ENCODE peak calls at places on chromosomes 12 and 14, in seven cellular contexts. One of them, this sample, is unnamed.

GRCh38 chr12:116026768-116027550 is 250.5 kb downstream of the MED13L start:
- DNase-seq in myocyte: peak
- DNase-seq in hippocampal formation: no peak
- DNase-seq in naive thymus-derived CD8-positive, alpha-beta T cell: no peak
- DNase-seq in HCT116: no peak
- DNase-seq in RPMI7951: no peak
- DNase-seq in gastrocnemius medialis: peak
- DNase-seq in this sample: no peak

GRCh38 chr12:9047105-9047504 is 57.8 kb downstream of the KLRG1 start:
- DNase-seq in myocyte: no peak
- DNase-seq in hippocampal formation: no peak
- DNase-seq in naive thymus-derived CD8-positive, alpha-beta T cell: no peak
- DNase-seq in HCT116: no peak
- DNase-seq in RPMI7951: no peak
- DNase-seq in gastrocnemius medialis: no peak
- DNase-seq in this sample: no peak

GRCh38 chr12:72271401-72271740 is 799 bp upstream of the TRHDE start:
- DNase-seq in myocyte: no peak
- DNase-seq in hippocampal formation: peak
- DNase-seq in naive thymus-derived CD8-positive, alpha-beta T cell: no peak
- DNase-seq in HCT116: no peak
- DNase-seq in RPMI7951: no peak
- DNase-seq in gastrocnemius medialis: no peak
- DNase-seq in this sample: no peak

GRCh38 chr14:28375295-28375694 is 391.3 kb upstream of the FOXG1 start:
- DNase-seq in myocyte: no peak
- DNase-seq in hippocampal formation: no peak
- DNase-seq in naive thymus-derived CD8-positive, alpha-beta T cell: no peak
- DNase-seq in HCT116: no peak
- DNase-seq in RPMI7951: peak
- DNase-seq in gastrocnemius medialis: no peak
- DNase-seq in this sample: no peak

GRCh38 chr14:54278087-54278486 is 118.7 kb upstream of the CDKN3 start:
- DNase-seq in myocyte: peak
- DNase-seq in hippocampal formation: no peak
- DNase-seq in naive thymus-derived CD8-positive, alpha-beta T cell: no peak
- DNase-seq in HCT116: no peak
- DNase-seq in RPMI7951: no peak
- DNase-seq in gastrocnemius medialis: no peak
- DNase-seq in this sample: peak

GRCh38 chr12:39124768-39125167 is 219.4 kb upstream of the CPNE8 start:
- DNase-seq in myocyte: no peak
- DNase-seq in hippocampal formation: no peak
- DNase-seq in naive thymus-derived CD8-positive, alpha-beta T cell: no peak
- DNase-seq in HCT116: no peak
- DNase-seq in RPMI7951: no peak
- DNase-seq in gastrocnemius medialis: no peak
- DNase-seq in this sample: no peak

GRCh38 chr14:93132472-93133065 is 16.8 kb upstream of the ITPK1 start:
- DNase-seq in myocyte: peak
- DNase-seq in hippocampal formation: peak
- DNase-seq in naive thymus-derived CD8-positive, alpha-beta T cell: peak
- DNase-seq in HCT116: no peak
- DNase-seq in RPMI7951: peak
- DNase-seq in gastrocnemius medialis: no peak
- DNase-seq in this sample: peak

GRCh38 chr14:68628605-68629310 is 164.1 kb downstream of the ZFP36L1 start:
- DNase-seq in myocyte: no peak
- DNase-seq in hippocampal formation: no peak
- DNase-seq in naive thymus-derived CD8-positive, alpha-beta T cell: peak
- DNase-seq in HCT116: no peak
- DNase-seq in RPMI7951: peak
- DNase-seq in gastrocnemius medialis: no peak
- DNase-seq in this sample: no peak

GRCh38 chr14:31170411-31170810 is 37.2 kb downstream of the HECTD1 start:
- DNase-seq in myocyte: no peak
- DNase-seq in hippocampal formation: no peak
- DNase-seq in naive thymus-derived CD8-positive, alpha-beta T cell: no peak
- DNase-seq in HCT116: no peak
- DNase-seq in RPMI7951: no peak
- DNase-seq in gastrocnemius medialis: no peak
- DNase-seq in this sample: peak

GRCh38 chr14:34593740-34594375 is 36.1 kb downstream of the SNX6 start:
- DNase-seq in myocyte: no peak
- DNase-seq in hippocampal formation: no peak
- DNase-seq in naive thymus-derived CD8-positive, alpha-beta T cell: no peak
- DNase-seq in HCT116: no peak
- DNase-seq in RPMI7951: no peak
- DNase-seq in gastrocnemius medialis: no peak
- DNase-seq in this sample: no peak

GRCh38 chr14:99177876-99178630 is 93.9 kb downstream of the BCL11B start:
- DNase-seq in myocyte: no peak
- DNase-seq in hippocampal formation: no peak
- DNase-seq in naive thymus-derived CD8-positive, alpha-beta T cell: peak
- DNase-seq in HCT116: no peak
- DNase-seq in RPMI7951: no peak
- DNase-seq in gastrocnemius medialis: no peak
- DNase-seq in this sample: no peak

GRCh38 chr14:96698846-96699543 is 98.2 kb upstream of the VRK1 start:
- DNase-seq in myocyte: no peak
- DNase-seq in hippocampal formation: no peak
- DNase-seq in naive thymus-derived CD8-positive, alpha-beta T cell: no peak
- DNase-seq in HCT116: no peak
- DNase-seq in RPMI7951: no peak
- DNase-seq in gastrocnemius medialis: no peak
- DNase-seq in this sample: no peak

This sample was measured in LHCN-M2.